ENCODE peak calls at places on chromosomes 7 and 10, in five cellular contexts. T is SW 1271; W is activated CD4-positive, alpha-beta T cell treated with anti-CD3 and anti-CD28 coated beads for 24 hours; Z is AG08395; X is BE2C. D is an unnamed sample.

GRCh38 chr10:75030371-75030770 is 81.1 kb upstream of the SAMD8 start:
- DNase-seq in T (no peak), W (no peak), Z (no peak), X (no peak), D (no peak)

GRCh38 chr7:114548576-114548975 is 134.0 kb downstream of the FOXP2 start:
- DNase-seq in T (no peak), W (no peak), Z (no peak), X (no peak), D (no peak)

GRCh38 chr10:98055875-98056516 is 25.6 kb upstream of the CRTAC1 start:
- DNase-seq in T (no peak), W (no peak), Z (no peak), X (no peak), D (no peak)

GRCh38 chr10:51472154-51472553 is 227.2 kb downstream of the CSTF2T start:
- DNase-seq in T (no peak), W (no peak), Z (no peak), X (no peak), D (no peak)

GRCh38 chr10:130045091-130045652 is 65.5 kb downstream of the C10orf143 start:
- DNase-seq in T (peak), W (no peak), Z (peak), X (no peak), D (no peak)

GRCh38 chr10:786666-787512 is 97.4 kb upstream of the DIP2C start:
- DNase-seq in T (no peak), W (no peak), Z (no peak), X (no peak), D (no peak)

GRCh38 chr10:118501171-118501570 is 94.3 kb downstream of the PRLHR start:
- DNase-seq in T (no peak), W (no peak), Z (peak), X (no peak), D (no peak)

GRCh38 chr10:46028584-46029570 is 1.5 kb downstream of the NCOA4 start:
- DNase-seq in T (peak), W (no peak), Z (peak), X (peak), D (peak)

GRCh38 chr7:110940756-110941155 is 150.2 kb upstream of the LRRN3 start:
- DNase-seq in T (no peak), W (no peak), Z (no peak), X (no peak), D (no peak)

GRCh38 chr7:82600601-82601000 is 157.0 kb upstream of the CACNA2D1 start:
- DNase-seq in T (peak), W (no peak), Z (no peak), X (no peak), D (peak)

GRCh38 chr7:39405591-39405990 is 160.6 kb upstream of the YAE1 start:
- DNase-seq in T (no peak), W (no peak), Z (no peak), X (no peak), D (no peak)

GRCh38 chr10:78952686-78953085 is 116.1 kb upstream of the ZMIZ1 start:
- DNase-seq in T (no peak), W (no peak), Z (peak), X (no peak), D (no peak)

GRCh38 chr10:20682782-20683181 is 214.3 kb downstream of the NEBL start:
- DNase-seq in T (no peak), W (no peak), Z (no peak), X (no peak), D (no peak)

GRCh38 chr10:6148251-6148691 is 54.5 kb upstream of the PFKFB3 start:
- DNase-seq in T (no peak), W (no peak), Z (no peak), X (no peak), D (no peak)

GRCh38 chr7:28536259-28536658 is 123.9 kb downstream of the CREB5 start:
- DNase-seq in T (peak), W (no peak), Z (peak), X (no peak), D (no peak)

GRCh38 chr7:18429547-18429946 is 66.0 kb upstream of the HDAC9 start:
- DNase-seq in T (peak), W (no peak), Z (peak), X (no peak), D (no peak)

GRCh38 chr10:28179490-28180099 is 123.3 kb downstream of the MPP7 start:
- DNase-seq in T (peak), W (peak), Z (peak), X (peak), D (peak)

GRCh38 chr10:34337917-34338316 is 477.2 kb downstream of the PARD3 start:
- DNase-seq in T (no peak), W (no peak), Z (no peak), X (no peak), D (no peak)

GRCh38 chr7:19772323-19772722 is 1.1 kb downstream of the TMEM196 start:
- DNase-seq in T (no peak), W (no peak), Z (no peak), X (no peak), D (peak)

GRCh38 chr10:62153191-62153590 is 115.5 kb downstream of the RTKN2 start:
- DNase-seq in T (no peak), W (no peak), Z (peak), X (no peak), D (no peak)

GRCh38 chr10:81876253-81876731 is 1.3 kb downstream of the NRG3 start:
- DNase-seq in T (no peak), W (no peak), Z (no peak), X (peak), D (no peak)

GRCh38 chr7:67343114-67343513 is 346.5 kb downstream of the TYW1 start:
- DNase-seq in T (no peak), W (no peak), Z (no peak), X (no peak), D (no peak)

GRCh38 chr7:33422825-33423645 is 293.7 kb downstream of the BBS9 start:
- DNase-seq in T (no peak), W (no peak), Z (no peak), X (no peak), D (no peak)

GRCh38 chr10:77682408-77683087 is 44.9 kb upstream of the KCNMA1 start:
- DNase-seq in T (no peak), W (no peak), Z (no peak), X (no peak), D (no peak)

GRCh38 chr7:22192778-22193177 is 164.2 kb downstream of the RAPGEF5 start:
- DNase-seq in T (no peak), W (no peak), Z (no peak), X (no peak), D (peak)

GRCh38 chr7:99314504-99314903 is 11.2 kb upstream of the ARPC1A start:
- DNase-seq in T (no peak), W (no peak), Z (no peak), X (no peak), D (no peak)

GRCh38 chr10:121662945-121663917 is 65.0 kb upstream of the FGFR2 start:
- DNase-seq in T (no peak), W (no peak), Z (no peak), X (peak), D (no peak)

D was measured in NCI-H2081.